ENCODE peak calls at places on chromosomes 3 and 15, in four cellular contexts. J is thoracic aorta, K is cardiac muscle cell, D is transverse colon. B is an unnamed sample.

GRCh38 chr15:78204351-78205309 is 29.7 kb downstream of the ACSBG1 start:
- DNase-seq in J (no peak), K (no peak), D (no peak), B (no peak)

GRCh38 chr3:187952849-187953248 is 201.1 kb upstream of the LPP start:
- DNase-seq in J (no peak), K (no peak), D (no peak), B (peak; percentile 8)

GRCh38 chr15:89112341-89112971 is 24.2 kb downstream of the ABHD2 start:
- DNase-seq in J (no peak), K (no peak), D (peak; percentile 76), B (peak; percentile 58)

GRCh38 chr15:70701891-70702568 is 61.3 kb downstream of the UACA start:
- DNase-seq in J (no peak), K (peak; percentile 45), D (no peak), B (peak; percentile 78)

GRCh38 chr3:152093901-152094300 is 174.8 kb upstream of the MBNL1 start:
- DNase-seq in J (no peak), K (no peak), D (no peak), B (no peak)

GRCh38 chr3:24829011-24829581 is 334.4 kb upstream of the THRB start:
- DNase-seq in J (no peak), K (peak; percentile 83), D (peak; percentile 23), B (peak; percentile 28)

GRCh38 chr3:94500146-94500545 is 437.3 kb downstream of the NSUN3 start:
- DNase-seq in J (no peak), K (no peak), D (no peak), B (no peak)

GRCh38 chr15:41966920-41967465 is 5.4 kb downstream of the EHD4 start:
- DNase-seq in J (no peak), K (no peak), D (peak; percentile 6), B (no peak)

GRCh38 chr3:183265713-183266417 is 12.8 kb downstream of the B3GNT5 start:
- DNase-seq in J (no peak), K (no peak), D (peak; percentile 78), B (peak; percentile 93)

GRCh38 chr15:66841953-66842681 is 140.1 kb downstream of the SMAD6 start:
- DNase-seq in J (peak; percentile 77), K (peak; percentile 82), D (peak; percentile 83), B (peak; percentile 98)

GRCh38 chr15:39998511-39998910 is 40.5 kb downstream of the SRP14 start:
- DNase-seq in J (no peak), K (no peak), D (no peak), B (no peak)

GRCh38 chr3:124636101-124636862 is 94.0 kb upstream of the UMPS start:
- DNase-seq in J (no peak), K (no peak), D (no peak), B (no peak)

GRCh38 chr15:80906159-80906775 is 83.4 kb downstream of the MESD start:
- DNase-seq in J (no peak), K (peak; percentile 43), D (no peak), B (peak; percentile 46)

GRCh38 chr15:98855067-98855814 is 152.4 kb downstream of the PGPEP1L start:
- DNase-seq in J (no peak), K (no peak), D (no peak), B (no peak)

GRCh38 chr3:172174396-172175253 is 135.2 kb downstream of the FNDC3B start:
- DNase-seq in J (no peak), K (no peak), D (no peak), B (no peak)

GRCh38 chr3:175111036-175111435 is 251.9 kb downstream of the NAALADL2 start:
- DNase-seq in J (no peak), K (no peak), D (no peak), B (peak; percentile 3)

GRCh38 chr3:133410191-133410892 is 10.5 kb downstream of the BFSP2 start:
- DNase-seq in J (no peak), K (peak; percentile 16), D (no peak), B (no peak)

GRCh38 chr15:66858423-66859207 is 156.6 kb downstream of the SMAD6 start:
- DNase-seq in J (no peak), K (no peak), D (no peak), B (peak; percentile 68)

GRCh38 chr3:40229411-40229810 is 80.1 kb upstream of the EIF1B start:
- DNase-seq in J (no peak), K (no peak), D (no peak), B (no peak)

GRCh38 chr3:124509884-124510283 is 220.4 kb upstream of the UMPS start:
- DNase-seq in J (no peak), K (no peak), D (no peak), B (no peak)

GRCh38 chr3:97391167-97391566 is 373.4 kb upstream of the ARL6 start:
- DNase-seq in J (no peak), K (no peak), D (no peak), B (no peak)

DNA sequence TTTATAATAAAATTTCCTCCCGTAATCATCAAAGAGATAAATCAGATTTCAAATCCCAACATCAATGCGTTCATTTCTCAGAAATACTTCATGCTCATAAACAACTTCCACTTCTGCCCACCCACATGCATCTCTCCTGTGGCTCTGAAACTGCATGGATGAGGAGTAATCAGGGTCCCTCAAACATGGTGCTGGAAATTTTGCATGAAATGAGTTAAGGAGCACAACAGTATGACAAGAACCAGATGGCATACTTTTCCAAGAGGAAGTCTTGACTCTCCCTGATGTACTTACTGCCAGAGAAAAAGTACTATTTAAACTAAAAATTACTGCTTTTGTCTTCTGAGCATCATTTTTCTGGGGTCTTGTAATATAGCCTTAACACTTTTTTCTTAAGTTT is 26.9 kb upstream of the MFSD1 start:
- DNase-seq in J (no peak), K (no peak), D (no peak), B (no peak)
- H3K27ac ChIP-seq in J (no peak overlapping the region), K (no peak overlapping the region), D (no peak overlapping the region), B (no peak overlapping the region)

GRCh38 chr3:69543080-69543429 is 157.2 kb upstream of the FRMD4B start:
- DNase-seq in J (no peak), K (no peak), D (no peak), B (no peak)
- H3K4me3 ChIP-seq in J (peak overlapping the region; percentile 71), K (peak overlapping the region; percentile 75), D (no peak overlapping the region), B (no peak overlapping the region)

DNA sequence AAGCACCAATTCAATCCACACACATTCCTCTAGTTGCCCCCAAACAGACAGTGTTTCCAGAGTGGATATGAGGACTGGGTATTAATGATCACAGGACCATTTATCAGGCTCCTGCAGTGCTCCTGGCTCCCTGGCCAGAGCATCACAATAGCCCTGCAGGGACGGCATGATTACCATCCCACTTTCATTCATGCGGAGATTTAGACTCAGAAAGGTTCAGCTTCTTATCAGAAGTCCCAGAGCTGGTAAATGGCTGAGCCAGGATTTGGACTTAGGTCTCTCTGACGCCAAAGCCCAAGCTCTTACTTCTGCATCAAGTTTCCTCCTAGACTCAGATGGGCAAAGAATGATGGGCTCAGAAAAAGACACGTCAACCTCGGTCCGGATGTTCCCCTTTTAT is 2.9 kb upstream of the EPHB3 start:
- DNase-seq in J (no peak), K (no peak), D (no peak), B (no peak)
- H3K27ac ChIP-seq in J (no peak overlapping the region), K (no peak overlapping the region), D (peak overlapping the region; percentile 47), B (no peak overlapping the region)

DNA sequence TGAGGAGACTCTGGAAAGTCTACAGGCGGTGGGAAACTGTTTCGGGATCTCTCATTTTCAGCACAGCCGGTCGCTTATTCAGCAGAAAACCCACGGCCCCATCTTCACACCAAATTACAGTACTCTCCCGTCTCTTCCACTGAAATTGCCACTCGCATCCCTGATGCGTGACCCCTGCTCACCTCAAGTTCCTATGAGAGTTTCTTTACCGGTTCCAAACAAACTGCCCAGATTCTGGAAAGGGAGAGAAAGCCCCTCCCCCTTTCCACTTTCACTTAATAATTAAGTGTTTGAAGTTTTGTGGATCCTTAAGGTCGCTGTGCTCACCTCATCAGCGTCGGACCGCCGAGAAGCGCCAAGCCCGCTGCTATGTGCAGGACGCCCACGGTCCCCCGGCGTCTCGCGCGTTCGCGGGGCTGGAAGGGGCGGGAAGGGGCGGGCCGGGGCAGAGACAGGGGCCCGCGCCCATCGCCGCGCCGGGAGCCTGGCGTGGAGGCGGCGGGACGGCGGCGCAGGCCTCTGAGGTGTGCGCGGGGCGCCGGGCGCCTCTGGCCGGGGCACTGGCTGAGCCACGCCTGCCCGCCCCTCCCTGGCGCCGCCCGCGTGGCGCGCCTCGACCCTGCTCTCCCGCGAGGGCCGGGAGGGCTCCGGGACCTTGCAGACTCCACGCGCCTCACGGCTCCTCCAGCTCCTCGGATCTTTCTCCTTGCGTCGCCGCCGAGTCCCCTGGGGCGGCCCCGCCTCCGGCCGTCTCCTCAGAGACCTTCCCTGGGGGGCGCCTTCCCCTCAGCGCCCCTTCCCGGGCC is at the start of gene GPR156:
- DNase-seq in J (no peak), K (peak; percentile 30), D (no peak), B (peak; percentile 60)
- H3K4me3 ChIP-seq in J (peak within 1 kb of the TSS; percentile 76), K (peak within 1 kb of the TSS; percentile 43), D (peak within 1 kb of the TSS; percentile 43), B (peak within 1 kb of the TSS; percentile 77)

GRCh38 chr3:76242886-76243753 is 457.8 kb upstream of the ZNF717 start:
- DNase-seq in J (no peak), K (no peak), D (no peak), B (no peak)
- H3K27ac ChIP-seq in J (no peak overlapping the region), K (no peak overlapping the region), D (no peak overlapping the region), B (no peak overlapping the region)

GRCh38 chr3:71611099-71611498 is 27.6 kb upstream of the FOXP1 start:
- DNase-seq in J (no peak), K (no peak), D (no peak), B (no peak)

GRCh38 chr3:71601811-71602210 is 18.3 kb upstream of the FOXP1 start:
- DNase-seq in J (no peak), K (no peak), D (no peak), B (peak; percentile 89)

GRCh38 chr3:71606582-71606981 is 23.1 kb upstream of the FOXP1 start:
- DNase-seq in J (no peak), K (no peak), D (no peak), B (no peak)

GRCh38 chr3:71602256-71602655 is 18.7 kb upstream of the FOXP1 start:
- DNase-seq in J (no peak), K (no peak), D (no peak), B (peak; percentile 27)

GRCh38 chr3:71607364-71607763 is 23.8 kb upstream of the FOXP1 start:
- DNase-seq in J (no peak), K (no peak), D (no peak), B (no peak)
- H3K4me3 ChIP-seq in J (no peak overlapping the region), K (no peak overlapping the region), D (no peak overlapping the region), B (no peak overlapping the region)

GRCh38 chr3:49511631-49512030 is 41.6 kb downstream of the DAG1 start:
- DNase-seq in J (no peak), K (no peak), D (no peak), B (no peak)
- H3K27ac ChIP-seq in J (no peak overlapping the region), K (no peak overlapping the region), D (no peak overlapping the region), B (no peak overlapping the region)

DNA sequence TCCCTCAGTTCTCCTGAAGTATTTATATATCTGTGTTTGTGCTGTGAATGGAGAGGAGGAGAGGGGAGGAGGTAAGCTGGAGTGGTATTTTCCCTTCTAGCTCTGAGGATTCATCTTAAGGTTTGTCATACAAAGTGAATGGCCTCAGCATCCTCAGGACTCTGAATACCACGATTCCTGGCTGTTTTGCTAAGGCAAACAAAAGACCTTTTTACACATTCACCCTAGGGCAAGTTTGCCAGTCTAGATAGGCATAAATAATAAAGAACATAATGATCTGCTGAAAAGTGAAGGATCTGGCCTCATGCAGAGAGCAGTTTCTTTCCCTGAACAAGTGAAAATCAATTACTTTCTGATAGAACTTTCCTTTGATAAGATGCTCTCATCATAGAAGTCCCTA is 65.6 kb upstream of the CHMP2B start:
- DNase-seq in J (no peak), K (no peak), D (no peak), B (no peak)
- H3K4me3 ChIP-seq in J (no peak overlapping the region), K (no peak overlapping the region), D (no peak overlapping the region), B (no peak overlapping the region)

GRCh38 chr3:58434511-58434910 is 879 bp upstream of the PDHB start:
- DNase-seq in J (no peak), K (no peak), D (no peak), B (no peak)
- H3K27ac ChIP-seq in J (peak overlapping the region; percentile 70), K (peak overlapping the region; percentile 97), D (peak overlapping the region; percentile 90), B (peak overlapping the region; percentile 17)